ENCODE peak calls at places on chromosomes 6 and 20, in ten cellular contexts. One of them, this sample, is unnamed.

GRCh38 chr6:138844203-138844602 is 48.3 kb downstream of the ECT2L start:
- DNase-seq in SW480: no peak
- DNase-seq in activated CD4-positive, alpha-beta T cell treated with anti-CD3 and anti-CD28 coated beads, Interleukin-2, amount 50 U/mL, for 1 hour: no peak
- DNase-seq in IMR-90: peak; percentile 16
- DNase-seq in AML-193: no peak
- DNase-seq in esophagus squamous epithelium: no peak
- DNase-seq in EH: peak; percentile 22
- DNase-seq in mesenchymal stem cell: no peak
- DNase-seq in activated gamma-delta T cell treated with anti-CD3 and anti-CD28 coated beads, Interleukin-2, amount 50 U/mL, for 16 hours: no peak
- DNase-seq in GM04503: peak; percentile 57
- DNase-seq in this sample: no peak

GRCh38 chr20:45993197-45993951 is 15.3 kb upstream of the MMP9 start:
- DNase-seq in SW480: peak; percentile 73
- DNase-seq in activated CD4-positive, alpha-beta T cell treated with anti-CD3 and anti-CD28 coated beads, Interleukin-2, amount 50 U/mL, for 1 hour: no peak
- DNase-seq in IMR-90: peak; percentile 33
- DNase-seq in AML-193: peak; percentile 94
- DNase-seq in esophagus squamous epithelium: no peak
- DNase-seq in EH: peak; percentile 45
- DNase-seq in mesenchymal stem cell: peak; percentile 15
- DNase-seq in activated gamma-delta T cell treated with anti-CD3 and anti-CD28 coated beads, Interleukin-2, amount 50 U/mL, for 16 hours: no peak
- DNase-seq in GM04503: no peak
- DNase-seq in this sample: peak; percentile 93

GRCh38 chr6:34242252-34243130 is 5.8 kb downstream of the HMGA1 start:
- DNase-seq in SW480: peak; percentile 26
- DNase-seq in activated CD4-positive, alpha-beta T cell treated with anti-CD3 and anti-CD28 coated beads, Interleukin-2, amount 50 U/mL, for 1 hour: no peak
- DNase-seq in IMR-90: peak; percentile 25
- DNase-seq in AML-193: no peak
- DNase-seq in esophagus squamous epithelium: no peak
- DNase-seq in EH: no peak
- DNase-seq in mesenchymal stem cell: no peak
- DNase-seq in activated gamma-delta T cell treated with anti-CD3 and anti-CD28 coated beads, Interleukin-2, amount 50 U/mL, for 16 hours: no peak
- DNase-seq in GM04503: no peak
- DNase-seq in this sample: no peak

GRCh38 chr6:3561745-3562144 is 104.9 kb upstream of the SLC22A23 start:
- DNase-seq in SW480: no peak
- DNase-seq in activated CD4-positive, alpha-beta T cell treated with anti-CD3 and anti-CD28 coated beads, Interleukin-2, amount 50 U/mL, for 1 hour: no peak
- DNase-seq in IMR-90: peak; percentile 35
- DNase-seq in AML-193: no peak
- DNase-seq in esophagus squamous epithelium: no peak
- DNase-seq in EH: peak; percentile 23
- DNase-seq in mesenchymal stem cell: peak; percentile 18
- DNase-seq in activated gamma-delta T cell treated with anti-CD3 and anti-CD28 coated beads, Interleukin-2, amount 50 U/mL, for 16 hours: no peak
- DNase-seq in GM04503: no peak
- DNase-seq in this sample: no peak

GRCh38 chr6:29474996-29475395 is 12.8 kb downstream of the MAS1L start:
- DNase-seq in SW480: no peak
- DNase-seq in activated CD4-positive, alpha-beta T cell treated with anti-CD3 and anti-CD28 coated beads, Interleukin-2, amount 50 U/mL, for 1 hour: no peak
- DNase-seq in IMR-90: no peak
- DNase-seq in AML-193: no peak
- DNase-seq in esophagus squamous epithelium: no peak
- DNase-seq in EH: no peak
- DNase-seq in mesenchymal stem cell: no peak
- DNase-seq in activated gamma-delta T cell treated with anti-CD3 and anti-CD28 coated beads, Interleukin-2, amount 50 U/mL, for 16 hours: no peak
- DNase-seq in GM04503: no peak
- DNase-seq in this sample: no peak

GRCh38 chr6:83536034-83536646 is 23.8 kb downstream of the PRSS35 start:
- DNase-seq in SW480: peak; percentile 31
- DNase-seq in activated CD4-positive, alpha-beta T cell treated with anti-CD3 and anti-CD28 coated beads, Interleukin-2, amount 50 U/mL, for 1 hour: peak; percentile 25
- DNase-seq in IMR-90: peak; percentile 53
- DNase-seq in AML-193: peak; percentile 60
- DNase-seq in esophagus squamous epithelium: no peak
- DNase-seq in EH: peak; percentile 56
- DNase-seq in mesenchymal stem cell: peak; percentile 40
- DNase-seq in activated gamma-delta T cell treated with anti-CD3 and anti-CD28 coated beads, Interleukin-2, amount 50 U/mL, for 16 hours: peak; percentile 21
- DNase-seq in GM04503: no peak
- DNase-seq in this sample: peak; percentile 42

GRCh38 chr6:133240511-133241087 is 558 bp upstream of the EYA4 start:
- DNase-seq in SW480: no peak
- DNase-seq in activated CD4-positive, alpha-beta T cell treated with anti-CD3 and anti-CD28 coated beads, Interleukin-2, amount 50 U/mL, for 1 hour: no peak
- DNase-seq in IMR-90: peak; percentile 75
- DNase-seq in AML-193: no peak
- DNase-seq in esophagus squamous epithelium: no peak
- DNase-seq in EH: no peak
- DNase-seq in mesenchymal stem cell: peak; percentile 60
- DNase-seq in activated gamma-delta T cell treated with anti-CD3 and anti-CD28 coated beads, Interleukin-2, amount 50 U/mL, for 16 hours: no peak
- DNase-seq in GM04503: no peak
- DNase-seq in this sample: no peak

GRCh38 chr20:62778058-62778457 is 18.2 kb upstream of the MRGBP start:
- DNase-seq in SW480: no peak
- DNase-seq in activated CD4-positive, alpha-beta T cell treated with anti-CD3 and anti-CD28 coated beads, Interleukin-2, amount 50 U/mL, for 1 hour: no peak
- DNase-seq in IMR-90: no peak
- DNase-seq in AML-193: no peak
- DNase-seq in esophagus squamous epithelium: no peak
- DNase-seq in EH: no peak
- DNase-seq in mesenchymal stem cell: no peak
- DNase-seq in activated gamma-delta T cell treated with anti-CD3 and anti-CD28 coated beads, Interleukin-2, amount 50 U/mL, for 16 hours: no peak
- DNase-seq in GM04503: no peak
- DNase-seq in this sample: no peak

GRCh38 chr6:114564302-114564933 is 221.6 kb upstream of the HS3ST5 start:
- DNase-seq in SW480: no peak
- DNase-seq in activated CD4-positive, alpha-beta T cell treated with anti-CD3 and anti-CD28 coated beads, Interleukin-2, amount 50 U/mL, for 1 hour: no peak
- DNase-seq in IMR-90: no peak
- DNase-seq in AML-193: no peak
- DNase-seq in esophagus squamous epithelium: no peak
- DNase-seq in EH: no peak
- DNase-seq in mesenchymal stem cell: no peak
- DNase-seq in activated gamma-delta T cell treated with anti-CD3 and anti-CD28 coated beads, Interleukin-2, amount 50 U/mL, for 16 hours: no peak
- DNase-seq in GM04503: no peak
- DNase-seq in this sample: no peak

GRCh38 chr20:23156170-23156841 is 70.2 kb upstream of the CD93 start:
- DNase-seq in SW480: peak; percentile 98
- DNase-seq in activated CD4-positive, alpha-beta T cell treated with anti-CD3 and anti-CD28 coated beads, Interleukin-2, amount 50 U/mL, for 1 hour: no peak
- DNase-seq in IMR-90: peak; percentile 82
- DNase-seq in AML-193: peak; percentile 86
- DNase-seq in esophagus squamous epithelium: no peak
- DNase-seq in EH: peak; percentile 86
- DNase-seq in mesenchymal stem cell: peak; percentile 89
- DNase-seq in activated gamma-delta T cell treated with anti-CD3 and anti-CD28 coated beads, Interleukin-2, amount 50 U/mL, for 16 hours: no peak
- DNase-seq in GM04503: peak; percentile 54
- DNase-seq in this sample: peak; percentile 89

GRCh38 chr6:143612186-143612585 is 65.6 kb upstream of the PHACTR2 start:
- DNase-seq in SW480: no peak
- DNase-seq in activated CD4-positive, alpha-beta T cell treated with anti-CD3 and anti-CD28 coated beads, Interleukin-2, amount 50 U/mL, for 1 hour: no peak
- DNase-seq in IMR-90: peak; percentile 36
- DNase-seq in AML-193: no peak
- DNase-seq in esophagus squamous epithelium: no peak
- DNase-seq in EH: no peak
- DNase-seq in mesenchymal stem cell: no peak
- DNase-seq in activated gamma-delta T cell treated with anti-CD3 and anti-CD28 coated beads, Interleukin-2, amount 50 U/mL, for 16 hours: no peak
- DNase-seq in GM04503: no peak
- DNase-seq in this sample: no peak

GRCh38 chr6:1995521-1996110 is 249.8 kb downstream of the GMDS start:
- DNase-seq in SW480: no peak
- DNase-seq in activated CD4-positive, alpha-beta T cell treated with anti-CD3 and anti-CD28 coated beads, Interleukin-2, amount 50 U/mL, for 1 hour: no peak
- DNase-seq in IMR-90: peak; percentile 66
- DNase-seq in AML-193: no peak
- DNase-seq in esophagus squamous epithelium: no peak
- DNase-seq in EH: peak; percentile 35
- DNase-seq in mesenchymal stem cell: no peak
- DNase-seq in activated gamma-delta T cell treated with anti-CD3 and anti-CD28 coated beads, Interleukin-2, amount 50 U/mL, for 16 hours: no peak
- DNase-seq in GM04503: no peak
- DNase-seq in this sample: no peak

GRCh38 chr6:27865952-27866369 is 46.2 kb downstream of the OR2B2 start:
- DNase-seq in SW480: no peak
- DNase-seq in activated CD4-positive, alpha-beta T cell treated with anti-CD3 and anti-CD28 coated beads, Interleukin-2, amount 50 U/mL, for 1 hour: peak; percentile 13
- DNase-seq in IMR-90: no peak
- DNase-seq in AML-193: no peak
- DNase-seq in esophagus squamous epithelium: no peak
- DNase-seq in EH: no peak
- DNase-seq in mesenchymal stem cell: no peak
- DNase-seq in activated gamma-delta T cell treated with anti-CD3 and anti-CD28 coated beads, Interleukin-2, amount 50 U/mL, for 16 hours: no peak
- DNase-seq in GM04503: no peak
- DNase-seq in this sample: peak; percentile 62

GRCh38 chr6:170164271-170164900 is 126.5 kb downstream of the DLL1 start:
- DNase-seq in SW480: no peak
- DNase-seq in activated CD4-positive, alpha-beta T cell treated with anti-CD3 and anti-CD28 coated beads, Interleukin-2, amount 50 U/mL, for 1 hour: no peak
- DNase-seq in IMR-90: no peak
- DNase-seq in AML-193: no peak
- DNase-seq in esophagus squamous epithelium: no peak
- DNase-seq in EH: no peak
- DNase-seq in mesenchymal stem cell: no peak
- DNase-seq in activated gamma-delta T cell treated with anti-CD3 and anti-CD28 coated beads, Interleukin-2, amount 50 U/mL, for 16 hours: no peak
- DNase-seq in GM04503: no peak
- DNase-seq in this sample: no peak

GRCh38 chr20:43667341-43668132 is 623 bp downstream of the MYBL2 start:
- DNase-seq in SW480: no peak
- DNase-seq in activated CD4-positive, alpha-beta T cell treated with anti-CD3 and anti-CD28 coated beads, Interleukin-2, amount 50 U/mL, for 1 hour: no peak
- DNase-seq in IMR-90: no peak
- DNase-seq in AML-193: no peak
- DNase-seq in esophagus squamous epithelium: no peak
- DNase-seq in EH: peak; percentile 35
- DNase-seq in mesenchymal stem cell: peak; percentile 12
- DNase-seq in activated gamma-delta T cell treated with anti-CD3 and anti-CD28 coated beads, Interleukin-2, amount 50 U/mL, for 16 hours: no peak
- DNase-seq in GM04503: no peak
- DNase-seq in this sample: peak; percentile 46

GRCh38 chr6:87340230-87340629 is 4.4 kb upstream of the C6orf163 start:
- DNase-seq in SW480: no peak
- DNase-seq in activated CD4-positive, alpha-beta T cell treated with anti-CD3 and anti-CD28 coated beads, Interleukin-2, amount 50 U/mL, for 1 hour: no peak
- DNase-seq in IMR-90: no peak
- DNase-seq in AML-193: no peak
- DNase-seq in esophagus squamous epithelium: no peak
- DNase-seq in EH: no peak
- DNase-seq in mesenchymal stem cell: no peak
- DNase-seq in activated gamma-delta T cell treated with anti-CD3 and anti-CD28 coated beads, Interleukin-2, amount 50 U/mL, for 16 hours: no peak
- DNase-seq in GM04503: no peak
- DNase-seq in this sample: no peak

GRCh38 chr6:74431873-74432272 is 735.9 kb downstream of the CD109 start:
- DNase-seq in SW480: no peak
- DNase-seq in activated CD4-positive, alpha-beta T cell treated with anti-CD3 and anti-CD28 coated beads, Interleukin-2, amount 50 U/mL, for 1 hour: no peak
- DNase-seq in IMR-90: peak; percentile 69
- DNase-seq in AML-193: no peak
- DNase-seq in esophagus squamous epithelium: no peak
- DNase-seq in EH: peak; percentile 6
- DNase-seq in mesenchymal stem cell: no peak
- DNase-seq in activated gamma-delta T cell treated with anti-CD3 and anti-CD28 coated beads, Interleukin-2, amount 50 U/mL, for 16 hours: no peak
- DNase-seq in GM04503: no peak
- DNase-seq in this sample: no peak

GRCh38 chr6:7421066-7421465 is 31.5 kb downstream of the RIOK1 start:
- DNase-seq in SW480: no peak
- DNase-seq in activated CD4-positive, alpha-beta T cell treated with anti-CD3 and anti-CD28 coated beads, Interleukin-2, amount 50 U/mL, for 1 hour: no peak
- DNase-seq in IMR-90: no peak
- DNase-seq in AML-193: no peak
- DNase-seq in esophagus squamous epithelium: no peak
- DNase-seq in EH: no peak
- DNase-seq in mesenchymal stem cell: no peak
- DNase-seq in activated gamma-delta T cell treated with anti-CD3 and anti-CD28 coated beads, Interleukin-2, amount 50 U/mL, for 16 hours: no peak
- DNase-seq in GM04503: no peak
- DNase-seq in this sample: no peak

GRCh38 chr6:10393544-10394225 is 21.2 kb downstream of the TFAP2A start:
- DNase-seq in SW480: no peak
- DNase-seq in activated CD4-positive, alpha-beta T cell treated with anti-CD3 and anti-CD28 coated beads, Interleukin-2, amount 50 U/mL, for 1 hour: no peak
- DNase-seq in IMR-90: no peak
- DNase-seq in AML-193: peak; percentile 57
- DNase-seq in esophagus squamous epithelium: no peak
- DNase-seq in EH: no peak
- DNase-seq in mesenchymal stem cell: no peak
- DNase-seq in activated gamma-delta T cell treated with anti-CD3 and anti-CD28 coated beads, Interleukin-2, amount 50 U/mL, for 16 hours: no peak
- DNase-seq in GM04503: no peak
- DNase-seq in this sample: no peak

GRCh38 chr20:49497217-49497560 is 14.7 kb upstream of the KCNB1 start:
- DNase-seq in SW480: no peak
- DNase-seq in activated CD4-positive, alpha-beta T cell treated with anti-CD3 and anti-CD28 coated beads, Interleukin-2, amount 50 U/mL, for 1 hour: no peak
- DNase-seq in IMR-90: no peak
- DNase-seq in AML-193: no peak
- DNase-seq in esophagus squamous epithelium: no peak
- DNase-seq in EH: no peak
- DNase-seq in mesenchymal stem cell: no peak
- DNase-seq in activated gamma-delta T cell treated with anti-CD3 and anti-CD28 coated beads, Interleukin-2, amount 50 U/mL, for 16 hours: no peak
- DNase-seq in GM04503: no peak
- DNase-seq in this sample: no peak

GRCh38 chr6:13586936-13587542 is 12.6 kb downstream of the SIRT5 start:
- DNase-seq in SW480: no peak
- DNase-seq in activated CD4-positive, alpha-beta T cell treated with anti-CD3 and anti-CD28 coated beads, Interleukin-2, amount 50 U/mL, for 1 hour: no peak
- DNase-seq in IMR-90: peak; percentile 55
- DNase-seq in AML-193: no peak
- DNase-seq in esophagus squamous epithelium: no peak
- DNase-seq in EH: peak; percentile 66
- DNase-seq in mesenchymal stem cell: no peak
- DNase-seq in activated gamma-delta T cell treated with anti-CD3 and anti-CD28 coated beads, Interleukin-2, amount 50 U/mL, for 16 hours: no peak
- DNase-seq in GM04503: peak; percentile 31
- DNase-seq in this sample: no peak

This sample was measured in HL-60.